ENCODE peak calls at places on chromosomes 5 and 9, in seven cellular contexts. M is retina, C is naive B cell, N is hippocampal formation, K is NCI-H1417, S is MV-4-11, L is lower lobe of right lung. X is an unnamed sample.

GRCh38 chr9:121619989-121620673 is 31.3 kb upstream of the DAB2IP start:
- DNase-seq in M (no peak), C (no peak), N (no peak), K (peak; percentile 16), S (no peak), L (peak; percentile 52), X (peak; percentile 92)

GRCh38 chr9:37134166-37134565 is 13.8 kb downstream of the ZCCHC7 start:
- DNase-seq in M (no peak), C (no peak), N (no peak), K (no peak), S (no peak), L (no peak), X (no peak)

GRCh38 chr9:121620777-121621437 is 30.5 kb upstream of the DAB2IP start:
- DNase-seq in M (peak; percentile 54), C (no peak), N (no peak), K (peak; percentile 60), S (peak; percentile 33), L (no peak), X (no peak)

GRCh38 chr5:119255571-119256356 is 100.1 kb upstream of the TNFAIP8 start:
- DNase-seq in M (no peak), C (no peak), N (no peak), K (no peak), S (peak; percentile 28), L (no peak), X (no peak)

GRCh38 chr9:122941560-122942234 is 877 bp downstream of the RABGAP1 start:
- DNase-seq in M (no peak), C (no peak), N (no peak), K (no peak), S (no peak), L (no peak), X (no peak)

GRCh38 chr9:94625835-94626234 is 13.5 kb downstream of the FBP1 start:
- DNase-seq in M (no peak), C (no peak), N (no peak), K (no peak), S (no peak), L (no peak), X (no peak)

GRCh38 chr9:127539259-127539981 is 72.7 kb upstream of the STXBP1 start:
- DNase-seq in M (no peak), C (no peak), N (no peak), K (no peak), S (no peak), L (no peak), X (no peak)

GRCh38 chr9:34628656-34629491 is at the start of gene ARID3C:
- DNase-seq in M (peak; percentile 32), C (no peak), N (no peak), K (peak; percentile 51), S (no peak), L (peak; percentile 62), X (no peak)

GRCh38 chr5:176162206-176162605 is 76.0 kb upstream of the SIMC1 start:
- DNase-seq in M (no peak), C (no peak), N (no peak), K (no peak), S (no peak), L (no peak), X (no peak)

GRCh38 chr9:75169623-75170022 is 81.3 kb downstream of the OSTF1 start:
- DNase-seq in M (no peak), C (no peak), N (no peak), K (no peak), S (no peak), L (no peak), X (no peak)

GRCh38 chr5:180127682-180128670 is 56.4 kb upstream of the RNF130 start:
- DNase-seq in M (no peak), C (no peak), N (no peak), K (no peak), S (no peak), L (no peak), X (peak; percentile 65)

GRCh38 chr5:119370521-119370920 is 14.7 kb downstream of the TNFAIP8 start:
- DNase-seq in M (no peak), C (no peak), N (no peak), K (no peak), S (no peak), L (no peak), X (no peak)

GRCh38 chr5:170443624-170444023 is 54.5 kb upstream of the KCNMB1 start:
- DNase-seq in M (no peak), C (no peak), N (no peak), K (no peak), S (no peak), L (no peak), X (no peak)

GRCh38 chr5:1555011-1555807 is 31.4 kb upstream of the LPCAT1 start:
- DNase-seq in M (no peak), C (no peak), N (no peak), K (peak; percentile 76), S (peak; percentile 86), L (peak; percentile 89), X (no peak)

GRCh38 chr9:37419204-37419603 is 3.3 kb upstream of the GRHPR start:
- DNase-seq in M (no peak), C (no peak), N (no peak), K (no peak), S (no peak), L (no peak), X (no peak)

GRCh38 chr5:22651355-22651754 is 201.8 kb downstream of the CDH12 start:
- DNase-seq in M (no peak), C (no peak), N (no peak), K (no peak), S (no peak), L (no peak), X (no peak)

GRCh38 chr5:80184235-80185023 is 71.4 kb downstream of the SERINC5 start:
- DNase-seq in M (no peak), C (no peak), N (no peak), K (peak; percentile 69), S (no peak), L (peak; percentile 73), X (no peak)

GRCh38 chr9:135294826-135295225 is 184.8 kb upstream of the PPP1R26 start:
- DNase-seq in M (no peak), C (no peak), N (no peak), K (no peak), S (no peak), L (no peak), X (peak; percentile 26)

GRCh38 chr5:110769282-110769681 is 30.5 kb downstream of the SLC25A46 start:
- DNase-seq in M (no peak), C (no peak), N (no peak), K (peak; percentile 35), S (peak; percentile 41), L (no peak), X (no peak)

GRCh38 chr9:101504188-101504587 is 29.5 kb upstream of the RNF20 start:
- DNase-seq in M (no peak), C (no peak), N (no peak), K (no peak), S (no peak), L (no peak), X (no peak)

X was measured in kidney.